ENCODE peak calls at places on chromosomes 13 and 19, in seven cellular contexts. Z is neuronal stem cell, P is IMR-90, B is H9, U is trophoblast cell, Q is mesenchymal stem cell, N is H1. D is an unnamed sample.

GRCh38 chr13:46554971-46555370 is 2.0 kb downstream of the LRCH1 start:
- DNase-seq in Z (no peak), P (peak), B (no peak), U (no peak), Q (peak), N (no peak), D (no peak)

GRCh38 chr19:719081-719512 is 10.4 kb downstream of the PALM start:
- DNase-seq in Z (no peak), P (no peak), B (no peak), U (no peak), Q (no peak), N (peak), D (no peak)

GRCh38 chr19:52600639-52601024 is 30.5 kb downstream of the ZNF701 start:
- DNase-seq in Z (no peak), P (peak), B (no peak), U (peak), Q (no peak), N (no peak), D (no peak)

GRCh38 chr13:73941752-73942151 is 192.5 kb downstream of the KLF12 start:
- DNase-seq in Z (no peak), P (no peak), B (no peak), U (no peak), Q (no peak), N (no peak), D (no peak)

GRCh38 chr19:18119243-18120105 is 21.9 kb downstream of the MAST3 start:
- DNase-seq in Z (no peak), P (no peak), B (no peak), U (no peak), Q (no peak), N (no peak), D (no peak)

GRCh38 chr13:33152389-33152788 is 133.2 kb downstream of the STARD13 start:
- DNase-seq in Z (no peak), P (no peak), B (no peak), U (peak), Q (no peak), N (no peak), D (no peak)

GRCh38 chr19:55324705-55325104 is 436 bp downstream of the TMEM150B start:
- DNase-seq in Z (no peak), P (no peak), B (no peak), U (no peak), Q (no peak), N (no peak), D (no peak)

GRCh38 chr19:46659151-46660007 is 1.6 kb downstream of the DACT3 start:
- DNase-seq in Z (peak), P (no peak), B (peak), U (peak), Q (peak), N (peak), D (peak)

GRCh38 chr19:49767380-49767779 is 579 bp downstream of the AP2A1 start:
- DNase-seq in Z (no peak), P (no peak), B (no peak), U (no peak), Q (peak), N (no peak), D (peak)

GRCh38 chr13:52845766-52846566 is 2.5 kb downstream of the PCDH8 start:
- DNase-seq in Z (peak), P (no peak), B (peak), U (no peak), Q (no peak), N (peak), D (peak)

GRCh38 chr13:58340895-58341294 is 709.4 kb downstream of the PCDH17 start:
- DNase-seq in Z (no peak), P (no peak), B (no peak), U (no peak), Q (no peak), N (no peak), D (no peak)

GRCh38 chr19:39568604-39569003 is 28.6 kb upstream of the EID2 start:
- DNase-seq in Z (no peak), P (no peak), B (no peak), U (peak), Q (peak), N (no peak), D (no peak)

GRCh38 chr13:30114586-30115256 is 192.6 kb downstream of the KATNAL1 start:
- DNase-seq in Z (peak), P (peak), B (peak), U (peak), Q (peak), N (peak), D (peak)

GRCh38 chr19:35202722-35203674 is 25.5 kb downstream of the FAM187B start:
- DNase-seq in Z (no peak), P (no peak), B (peak), U (no peak), Q (no peak), N (no peak), D (peak)

GRCh38 chr19:35204799-35205732 is 23.5 kb downstream of the FAM187B start:
- DNase-seq in Z (no peak), P (no peak), B (peak), U (no peak), Q (no peak), N (no peak), D (no peak)

GRCh38 chr19:35194022-35194984 is 34.2 kb downstream of the FAM187B start:
- DNase-seq in Z (no peak), P (no peak), B (no peak), U (no peak), Q (no peak), N (no peak), D (no peak)

GRCh38 chr19:35195822-35196221 is 32.7 kb downstream of the FAM187B start:
- DNase-seq in Z (no peak), P (no peak), B (no peak), U (no peak), Q (no peak), N (no peak), D (no peak)

DNA sequence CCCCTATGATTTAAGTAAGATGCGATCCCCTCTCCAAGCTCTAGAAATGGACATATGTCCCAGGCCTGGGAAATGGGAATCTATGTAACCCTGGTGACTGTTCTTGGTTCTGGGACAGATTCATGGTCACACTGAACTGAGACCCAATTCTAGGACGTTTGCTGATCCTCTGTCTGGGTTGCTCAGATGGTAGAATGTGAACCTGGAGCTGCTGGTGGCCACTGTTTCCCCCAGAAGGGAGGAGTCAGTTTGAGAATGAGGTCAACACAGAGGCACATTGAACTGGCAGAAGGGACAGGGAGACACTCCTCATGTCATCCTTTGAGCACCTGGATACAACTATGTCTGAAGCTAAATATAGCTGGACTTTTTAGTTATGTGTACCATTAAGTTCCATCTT is 29.1 kb downstream of the FAM187B start:
- DNase-seq in Z (no peak), P (no peak), B (no peak), U (no peak), Q (no peak), N (no peak), D (no peak)
- H3K23ac ChIP-seq in Z (no peak), P (no peak), B (no peak), U (no peak), Q (no peak), N (no peak), D (no peak)

DNA sequence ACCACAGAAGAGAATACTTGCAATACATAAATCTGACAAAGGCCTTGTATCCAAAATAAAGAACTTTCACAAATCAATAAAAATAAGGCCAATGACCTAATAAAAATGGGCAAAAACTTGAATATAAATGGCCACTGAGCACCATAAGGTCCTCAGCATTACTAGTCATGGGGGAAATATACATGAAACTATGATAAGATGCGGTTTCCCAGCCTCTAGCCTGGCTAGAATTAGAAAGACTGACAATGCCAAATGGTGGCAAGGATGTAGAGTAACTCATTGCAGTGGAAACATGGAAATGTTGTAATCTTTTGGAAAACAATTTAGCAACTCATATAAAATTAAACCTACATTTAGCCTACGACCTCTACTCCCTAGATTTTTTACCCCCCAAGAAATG is 227.1 kb downstream of the GGACT start:
- DNase-seq in Z (no peak), P (peak), B (no peak), U (no peak), Q (peak), N (no peak), D (no peak)
- H3K4me2 ChIP-seq in Z (no peak), P (no peak), B (no peak), U (no peak), Q (no peak), N (no peak), D (no peak)

DNA sequence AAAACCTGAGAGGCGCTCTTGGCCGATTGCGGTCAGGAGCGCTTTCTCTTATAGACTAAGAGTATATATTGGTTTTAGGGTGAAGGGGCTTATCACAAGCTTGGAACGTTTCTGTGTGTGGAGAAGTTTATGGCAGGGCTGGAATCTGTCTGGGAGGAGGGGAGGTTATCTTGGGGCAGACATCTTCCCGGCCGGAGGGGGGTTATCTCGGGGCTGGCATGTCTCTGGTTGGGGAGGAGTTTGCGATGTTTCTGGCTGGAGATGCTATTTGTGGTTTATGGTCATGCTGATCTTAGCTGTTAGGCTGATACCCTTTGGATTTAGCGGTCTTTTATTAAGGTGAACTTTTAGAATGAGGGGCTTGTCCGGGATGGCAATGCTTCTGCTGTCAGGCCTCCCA is 18.4 kb downstream of the KDM4B start:
- DNase-seq in Z (no peak), P (no peak), B (no peak), U (no peak), Q (peak), N (no peak), D (peak)
- H3K23ac ChIP-seq in Z (no peak), P (no peak), B (no peak), U (no peak), Q (no peak), N (no peak), D (no peak)

DNA sequence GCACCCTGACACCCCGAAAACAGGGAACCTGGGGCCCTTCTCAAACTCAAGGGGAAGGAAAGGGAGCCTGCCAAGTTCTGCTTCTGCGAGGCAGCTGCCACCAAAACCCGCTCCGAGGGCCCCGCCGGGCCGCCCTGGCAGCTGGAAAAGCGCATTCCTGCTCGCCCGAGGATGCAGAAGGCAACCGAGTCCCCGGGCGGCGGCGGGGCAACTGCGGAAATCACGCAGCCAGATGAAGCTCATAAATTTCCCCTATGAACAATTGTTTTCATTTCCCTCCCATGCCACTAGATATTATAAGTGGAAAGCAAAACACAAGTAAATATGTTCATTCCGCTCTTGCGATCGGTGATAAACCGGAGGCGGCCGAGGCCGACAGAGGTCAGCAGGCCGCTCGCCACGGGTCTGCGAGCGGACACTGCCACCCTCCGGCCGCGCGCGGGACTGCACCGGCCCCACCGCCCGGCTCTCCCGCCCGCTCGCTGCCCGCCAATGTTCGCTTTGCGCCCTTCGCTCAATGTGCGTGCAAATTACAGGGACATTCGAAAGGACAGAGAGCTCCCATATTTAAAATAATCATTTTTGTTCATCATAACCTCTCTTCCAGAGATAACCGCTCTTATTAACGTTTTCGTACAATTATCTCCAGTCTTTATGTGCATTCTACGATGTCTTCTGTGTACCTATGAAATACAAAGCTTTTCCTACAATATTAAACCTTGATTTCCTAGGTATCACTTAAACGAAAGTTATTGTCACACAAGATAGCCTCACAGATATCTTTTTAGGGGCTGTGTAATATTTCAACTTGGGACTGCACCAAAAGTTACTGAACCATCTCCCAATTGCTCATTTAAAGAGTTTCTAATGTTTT is 120.8 kb upstream of the ZNF507 start:
- DNase-seq in Z (peak), P (peak), B (peak), U (peak), Q (peak), N (peak), D (peak)
- H3K4me2 ChIP-seq in Z (peak), P (peak), B (peak), U (peak), Q (peak), N (peak), D (peak)

GRCh38 chr19:4015705-4016402 is 8.3 kb downstream of the PIAS4 start:
- DNase-seq in Z (no peak), P (no peak), B (no peak), U (no peak), Q (peak), N (no peak), D (no peak)
- H3K23ac ChIP-seq in Z (no peak), P (no peak), B (no peak), U (no peak), Q (no peak), N (no peak), D (no peak)

GRCh38 chr19:33777753-33778088 is 18.9 kb upstream of the KCTD15 start:
- DNase-seq in Z (no peak), P (no peak), B (no peak), U (no peak), Q (no peak), N (no peak), D (no peak)

GRCh38 chr19:33780251-33780650 is 16.4 kb upstream of the KCTD15 start:
- DNase-seq in Z (no peak), P (no peak), B (no peak), U (no peak), Q (no peak), N (no peak), D (peak)

GRCh38 chr19:33779849-33780248 is 16.8 kb upstream of the KCTD15 start:
- DNase-seq in Z (no peak), P (no peak), B (no peak), U (no peak), Q (no peak), N (no peak), D (no peak)

GRCh38 chr19:33777351-33777750 is 19.3 kb upstream of the KCTD15 start:
- DNase-seq in Z (no peak), P (no peak), B (no peak), U (no peak), Q (no peak), N (no peak), D (no peak)

DNA sequence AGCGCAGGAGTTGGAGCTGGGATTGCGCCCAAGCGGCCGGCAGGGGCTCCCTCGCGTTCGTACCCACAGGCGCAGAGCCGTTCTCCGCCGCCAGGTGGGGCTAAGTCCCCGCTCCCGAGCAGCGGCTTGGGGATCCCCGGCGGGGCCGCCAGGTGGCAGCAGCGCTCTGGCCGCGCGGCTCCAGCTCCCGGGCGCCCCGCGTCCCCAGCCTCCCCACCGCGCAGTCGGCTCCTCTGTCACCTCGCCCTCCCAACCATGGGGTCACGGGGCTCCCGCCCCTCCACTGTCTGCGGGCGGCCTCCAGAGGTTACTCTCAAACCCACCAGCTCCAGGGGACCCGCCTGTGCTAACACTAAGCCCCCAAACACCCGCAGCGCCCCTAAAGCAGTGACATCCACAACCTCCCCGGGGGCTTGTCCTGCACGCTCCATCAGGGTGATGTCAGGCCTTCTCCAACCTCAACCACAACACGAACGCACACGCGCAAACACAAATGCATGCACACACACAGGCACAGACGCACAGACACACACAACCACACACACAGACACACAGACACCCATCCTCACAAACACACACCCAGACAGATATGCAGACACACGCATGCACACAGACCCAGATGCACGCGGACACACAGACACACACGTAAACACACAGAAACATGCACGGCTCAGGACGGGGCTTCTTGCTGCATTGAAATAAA is 18.4 kb upstream of the KCTD15 start:
- DNase-seq in Z (peak), P (peak), B (peak), U (peak), Q (peak), N (peak), D (peak)
- H3K4me2 ChIP-seq in Z (peak), P (no peak), B (peak), U (peak), Q (peak), N (peak), D (peak)

GRCh38 chr19:16027528-16027927 is 48.8 kb upstream of the TPM4 start:
- DNase-seq in Z (no peak), P (no peak), B (no peak), U (no peak), Q (no peak), N (no peak), D (no peak)

GRCh38 chr19:16024266-16025107 is 51.8 kb upstream of the TPM4 start:
- DNase-seq in Z (no peak), P (no peak), B (no peak), U (no peak), Q (no peak), N (no peak), D (no peak)

GRCh38 chr19:16025108-16026101 is 50.9 kb upstream of the TPM4 start:
- DNase-seq in Z (no peak), P (peak), B (peak), U (peak), Q (peak), N (no peak), D (peak)

GRCh38 chr19:16026131-16026530 is 50.2 kb upstream of the TPM4 start:
- DNase-seq in Z (no peak), P (no peak), B (no peak), U (no peak), Q (no peak), N (no peak), D (no peak)

DNA sequence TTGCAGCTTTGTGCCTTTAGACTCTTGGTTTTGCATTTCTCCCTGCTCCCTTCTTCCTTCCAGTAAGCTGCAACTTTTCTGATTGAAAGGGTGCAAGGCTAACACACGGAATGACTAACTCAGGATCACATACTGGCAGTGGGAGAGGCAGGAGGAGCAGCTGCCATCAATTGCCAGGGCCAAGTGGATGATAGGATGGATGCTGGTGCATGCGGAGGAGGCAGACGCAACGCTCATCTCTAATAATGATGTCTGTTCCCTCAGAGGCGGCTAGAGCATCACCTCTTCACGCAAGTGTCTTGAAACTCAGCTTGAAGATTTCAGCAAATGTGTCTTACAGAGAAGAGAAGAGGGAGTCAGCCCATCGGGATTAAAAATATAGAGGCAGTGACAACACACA is 49.5 kb upstream of the TPM4 start:
- DNase-seq in Z (no peak), P (no peak), B (no peak), U (no peak), Q (no peak), N (no peak), D (no peak)
- H3K23ac ChIP-seq in Z (no peak), P (no peak), B (no peak), U (no peak), Q (no peak), N (no peak), D (no peak)

GRCh38 chr19:33550741-33551140 is 29.1 kb upstream of the PEPD start:
- DNase-seq in Z (no peak), P (no peak), B (no peak), U (no peak), Q (no peak), N (no peak), D (no peak)

GRCh38 chr19:33545209-33545981 is 23.8 kb upstream of the PEPD start:
- DNase-seq in Z (no peak), P (no peak), B (no peak), U (no peak), Q (no peak), N (no peak), D (no peak)

GRCh38 chr19:33546656-33547055 is 25.1 kb upstream of the PEPD start:
- DNase-seq in Z (no peak), P (no peak), B (no peak), U (no peak), Q (no peak), N (no peak), D (no peak)

GRCh38 chr19:33551676-33552075 is 30.1 kb upstream of the PEPD start:
- DNase-seq in Z (no peak), P (no peak), B (no peak), U (no peak), Q (no peak), N (no peak), D (no peak)

DNA sequence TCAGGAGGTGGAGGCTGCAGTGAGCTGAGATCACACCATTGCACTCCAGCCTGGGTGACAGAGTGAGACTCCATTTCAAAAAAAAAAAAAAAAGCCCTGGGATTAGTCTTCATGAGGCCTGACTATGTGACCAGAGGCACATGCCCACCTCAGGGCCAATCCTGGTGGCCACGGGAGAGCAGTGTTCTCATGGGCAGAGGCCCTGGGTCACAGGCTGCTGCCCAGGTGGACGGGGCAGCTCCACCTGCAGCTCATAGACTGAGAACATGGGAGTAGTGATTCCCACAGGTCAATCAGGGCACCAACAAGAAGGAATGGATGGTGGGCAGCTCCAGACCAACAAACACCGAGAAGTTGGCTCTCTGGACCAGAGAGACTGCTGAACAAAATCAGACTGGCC is 26.1 kb upstream of the PEPD start:
- DNase-seq in Z (no peak), P (no peak), B (no peak), U (no peak), Q (no peak), N (no peak), D (no peak)
- H3K4me2 ChIP-seq in Z (no peak), P (no peak), B (no peak), U (no peak), Q (no peak), N (no peak), D (no peak)

GRCh38 chr13:83867708-83868107 is 14.6 kb downstream of the SLITRK1 start:
- DNase-seq in Z (no peak), P (no peak), B (peak), U (no peak), Q (no peak), N (no peak), D (no peak)
- H3K23ac ChIP-seq in Z (no peak), P (no peak), B (no peak), U (no peak), Q (no peak), N (no peak), D (no peak)